ENCODE peak calls at places on chromosomes 2 and 18, in seven cellular contexts. X is AG04450; L is testis; B is fibroblast of lung; W is heart right ventricle; C is naive thymus-derived CD4-positive, alpha-beta T cell; R is Peyer's patch. H is an unnamed sample.

GRCh38 chr18:78352905-78353304 is 626.7 kb upstream of the SALL3 start:
- DNase-seq in X (no peak), L (no peak), B (no peak), W (no peak), C (no peak), R (no peak), H (no peak)

GRCh38 chr2:31286961-31287550 is 53.1 kb downstream of the EHD3 start:
- DNase-seq in X (no peak), L (no peak), B (no peak), W (no peak), C (no peak), R (no peak), H (no peak)

GRCh38 chr2:42089340-42089925 is 41.6 kb downstream of the PKDCC start:
- DNase-seq in X (no peak), L (peak), B (peak), W (peak), C (peak), R (no peak), H (no peak)

GRCh38 chr18:57434177-57434535 is 1.0 kb upstream of the ONECUT2 start:
- DNase-seq in X (no peak), L (no peak), B (no peak), W (no peak), C (no peak), R (peak), H (no peak)

GRCh38 chr2:217282531-217282930 is 422.7 kb upstream of the TNP1 start:
- DNase-seq in X (no peak), L (no peak), B (no peak), W (no peak), C (no peak), R (no peak), H (no peak)

GRCh38 chr2:220887271-220887870 is 684.7 kb downstream of the EPHA4 start:
- DNase-seq in X (no peak), L (no peak), B (no peak), W (no peak), C (no peak), R (no peak), H (no peak)

GRCh38 chr18:68417826-68418225 is 297.1 kb downstream of the TMX3 start:
- DNase-seq in X (no peak), L (no peak), B (peak), W (no peak), C (no peak), R (no peak), H (no peak)

GRCh38 chr2:7031424-7032245 is 114.4 kb downstream of the RNF144A start:
- DNase-seq in X (no peak), L (no peak), B (no peak), W (no peak), C (peak), R (peak), H (peak)

GRCh38 chr18:56532176-56532840 is 106.1 kb downstream of the TXNL1 start:
- DNase-seq in X (no peak), L (no peak), B (no peak), W (no peak), C (no peak), R (no peak), H (no peak)

GRCh38 chr2:190379249-190379964 is 28.7 kb upstream of the MFSD6 start:
- DNase-seq in X (no peak), L (no peak), B (peak), W (no peak), C (no peak), R (no peak), H (no peak)

GRCh38 chr18:22682720-22683119 is 250.4 kb upstream of the RBBP8 start:
- DNase-seq in X (no peak), L (no peak), B (no peak), W (no peak), C (no peak), R (no peak), H (no peak)

GRCh38 chr2:191114403-191114886 is 36.3 kb downstream of the STAT4 start:
- DNase-seq in X (no peak), L (no peak), B (peak), W (no peak), C (peak), R (no peak), H (no peak)

GRCh38 chr2:241217320-241218031 is 29.0 kb downstream of the ANO7 start:
- DNase-seq in X (no peak), L (peak), B (peak), W (peak), C (peak), R (peak), H (peak)

GRCh38 chr18:8979258-8979988 is 123.1 kb upstream of the NDUFV2 start:
- DNase-seq in X (no peak), L (no peak), B (no peak), W (no peak), C (no peak), R (no peak), H (no peak)

GRCh38 chr2:147420517-147420916 is 424.3 kb upstream of the ACVR2A start:
- DNase-seq in X (no peak), L (peak), B (no peak), W (no peak), C (no peak), R (no peak), H (no peak)

GRCh38 chr2:199955007-199955338 is 318 bp downstream of the TYW5 start:
- DNase-seq in X (no peak), L (no peak), B (no peak), W (no peak), C (no peak), R (no peak), H (no peak)

GRCh38 chr2:181143790-181144300 is 163.4 kb downstream of the UBE2E3 start:
- DNase-seq in X (no peak), L (no peak), B (no peak), W (no peak), C (peak), R (no peak), H (no peak)

GRCh38 chr2:172431428-172431827 is 4.0 kb downstream of the ITGA6 start:
- DNase-seq in X (no peak), L (no peak), B (no peak), W (peak), C (no peak), R (no peak), H (no peak)

GRCh38 chr2:162153608-162154224 is 1.7 kb upstream of the GCG start:
- DNase-seq in X (no peak), L (peak), B (peak), W (no peak), C (peak), R (no peak), H (no peak)

GRCh38 chr2:204452464-204453023 is 92.7 kb upstream of the PARD3B start:
- DNase-seq in X (peak), L (no peak), B (peak), W (no peak), C (no peak), R (no peak), H (no peak)

GRCh38 chr2:121974919-121975654 is 219.6 kb downstream of the TSN start:
- DNase-seq in X (peak), L (peak), B (peak), W (peak), C (peak), R (no peak), H (peak)

GRCh38 chr2:230403746-230404145 is 12.3 kb upstream of the SP100 start:
- DNase-seq in X (no peak), L (no peak), B (no peak), W (no peak), C (no peak), R (no peak), H (no peak)

GRCh38 chr2:6103949-6104348 is 411.8 kb downstream of the SOX11 start:
- DNase-seq in X (no peak), L (peak), B (no peak), W (no peak), C (no peak), R (no peak), H (no peak)

GRCh38 chr2:165745916-165746315 is 48.1 kb downstream of the GALNT3 start:
- DNase-seq in X (no peak), L (no peak), B (peak), W (no peak), C (no peak), R (no peak), H (peak)

GRCh38 chr2:169439900-169440299 is 39.4 kb upstream of the BBS5 start:
- DNase-seq in X (no peak), L (no peak), B (no peak), W (no peak), C (no peak), R (no peak), H (no peak)

GRCh38 chr2:80392446-80392845 is 87.9 kb upstream of the LRRTM1 start:
- DNase-seq in X (no peak), L (no peak), B (no peak), W (no peak), C (no peak), R (no peak), H (no peak)

GRCh38 chr2:223649941-223650530 is 47.9 kb upstream of the SCG2 start:
- DNase-seq in X (no peak), L (no peak), B (no peak), W (no peak), C (no peak), R (no peak), H (no peak)

GRCh38 chr2:38598991-38599295 is 3.8 kb downstream of the HNRNPLL start:
- DNase-seq in X (no peak), L (no peak), B (peak), W (no peak), C (no peak), R (no peak), H (no peak)

GRCh38 chr2:54310961-54311360 is 54.9 kb upstream of the TSPYL6 start:
- DNase-seq in X (no peak), L (no peak), B (no peak), W (no peak), C (no peak), R (no peak), H (no peak)

GRCh38 chr2:23484767-23485166 is 99.8 kb downstream of the KLHL29 start:
- DNase-seq in X (no peak), L (no peak), B (no peak), W (no peak), C (no peak), R (peak), H (no peak)

GRCh38 chr18:44802508-44802907 is 121.8 kb downstream of the SETBP1 start:
- DNase-seq in X (no peak), L (no peak), B (peak), W (no peak), C (no peak), R (no peak), H (no peak)

GRCh38 chr2:165952600-165953210 is 871 bp downstream of the TTC21B start:
- DNase-seq in X (no peak), L (no peak), B (peak), W (no peak), C (no peak), R (no peak), H (no peak)

GRCh38 chr2:36352711-36353110 is 2.9 kb upstream of the CRIM1 start:
- DNase-seq in X (no peak), L (no peak), B (no peak), W (no peak), C (no peak), R (no peak), H (no peak)

GRCh38 chr2:167212054-167212648 is 323.9 kb downstream of the XIRP2 start:
- DNase-seq in X (no peak), L (peak), B (peak), W (no peak), C (peak), R (no peak), H (no peak)

GRCh38 chr2:8889978-8890377 is 52.6 kb upstream of the KIDINS220 start:
- DNase-seq in X (no peak), L (no peak), B (no peak), W (no peak), C (no peak), R (no peak), H (no peak)

GRCh38 chr2:37669500-37669899 is 1.9 kb downstream of the CDC42EP3 start:
- DNase-seq in X (no peak), L (no peak), B (no peak), W (no peak), C (no peak), R (no peak), H (no peak)

DNA sequence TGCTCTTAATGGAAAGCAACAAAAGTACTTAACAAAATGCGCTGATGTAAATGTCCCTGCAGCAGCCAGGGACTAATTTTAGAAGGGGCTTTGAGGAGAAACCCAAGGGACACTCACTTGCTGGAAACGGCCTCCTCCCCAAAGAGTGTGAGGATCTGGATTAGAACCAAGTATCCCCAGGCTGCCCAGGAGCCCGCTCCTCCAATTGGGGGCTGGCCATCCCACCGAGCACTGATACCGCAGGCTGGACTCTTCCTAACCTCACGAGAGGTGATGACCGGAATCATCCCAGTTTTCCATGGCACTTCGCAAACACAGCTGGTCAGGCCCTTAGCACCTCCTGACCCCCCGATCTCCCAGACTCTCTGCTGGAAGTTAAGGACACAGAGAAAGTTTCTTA is 87.6 kb downstream of the HDAC4 start:
- DNase-seq in X (no peak), L (peak), B (no peak), W (no peak), C (no peak), R (no peak), H (no peak)
- H3K27ac ChIP-seq in X (no peak), L (peak), B (no peak), W (peak), C (no peak), R (no peak), H (peak)

GRCh38 chr2:71926098-71926466 is 221.6 kb downstream of the CYP26B1 start:
- DNase-seq in X (no peak), L (no peak), B (no peak), W (no peak), C (no peak), R (peak), H (no peak)

GRCh38 chr2:71923143-71923525 is 224.5 kb downstream of the CYP26B1 start:
- DNase-seq in X (no peak), L (no peak), B (no peak), W (no peak), C (no peak), R (no peak), H (no peak)

GRCh38 chr2:71923887-71924533 is 223.7 kb downstream of the CYP26B1 start:
- DNase-seq in X (peak), L (peak), B (peak), W (no peak), C (peak), R (peak), H (peak)

GRCh38 chr2:71926860-71927756 is 220.6 kb downstream of the CYP26B1 start:
- DNase-seq in X (no peak), L (no peak), B (no peak), W (no peak), C (no peak), R (peak), H (no peak)

GRCh38 chr2:71925268-71926097 is 222.2 kb downstream of the CYP26B1 start:
- DNase-seq in X (no peak), L (peak), B (no peak), W (no peak), C (no peak), R (peak), H (no peak)
- H3K27ac ChIP-seq in X (no peak), L (no peak), B (no peak), W (no peak), C (no peak), R (no peak), H (no peak)

DNA sequence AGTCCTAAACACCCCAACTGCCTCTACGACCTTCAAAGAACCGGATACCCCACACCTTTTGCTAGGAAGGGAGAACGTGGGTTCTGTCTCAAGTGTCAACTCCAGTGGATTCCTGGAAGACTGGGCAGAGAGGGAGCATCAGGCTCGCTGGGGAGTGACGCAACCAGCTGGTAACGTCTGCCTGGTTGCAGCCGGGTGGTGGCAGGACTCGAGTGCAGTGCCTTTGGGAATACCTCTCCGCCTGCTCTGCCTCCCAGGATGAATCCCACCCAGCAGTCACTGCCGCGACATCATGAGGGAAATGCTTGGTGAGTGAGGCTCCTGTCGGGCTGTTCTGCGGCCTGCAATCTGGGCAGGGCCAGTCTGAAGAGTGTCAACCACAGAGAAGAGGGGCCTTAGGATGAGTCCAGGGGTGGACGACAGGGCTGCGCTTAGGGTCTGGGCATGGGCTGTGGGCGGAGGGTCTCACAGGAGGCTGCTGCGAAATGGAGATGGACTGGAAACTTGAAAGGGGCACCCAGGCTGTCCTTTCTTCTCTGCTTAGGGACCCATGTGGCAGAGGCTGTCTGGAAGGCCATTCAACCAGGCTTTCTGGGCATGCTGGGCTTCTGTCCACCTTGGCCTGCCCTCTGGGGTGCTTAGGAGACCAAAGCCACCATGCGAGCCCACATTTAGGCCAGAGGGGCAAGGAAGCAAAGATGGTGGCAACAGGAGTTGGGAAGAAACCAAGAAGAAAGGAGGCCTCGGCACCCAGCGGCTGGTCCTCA is 12.9 kb downstream of the GPR17 start:
- DNase-seq in X (no peak), L (no peak), B (no peak), W (peak), C (no peak), R (peak), H (no peak)
- H3K27ac ChIP-seq in X (no peak), L (peak), B (no peak), W (peak), C (no peak), R (no peak), H (no peak)

GRCh38 chr2:174705321-174705720 is 59.0 kb downstream of the CHRNA1 start:
- DNase-seq in X (no peak), L (no peak), B (no peak), W (no peak), C (no peak), R (no peak), H (no peak)
- H3K27ac ChIP-seq in X (no peak), L (no peak), B (no peak), W (no peak), C (no peak), R (no peak), H (no peak)

DNA sequence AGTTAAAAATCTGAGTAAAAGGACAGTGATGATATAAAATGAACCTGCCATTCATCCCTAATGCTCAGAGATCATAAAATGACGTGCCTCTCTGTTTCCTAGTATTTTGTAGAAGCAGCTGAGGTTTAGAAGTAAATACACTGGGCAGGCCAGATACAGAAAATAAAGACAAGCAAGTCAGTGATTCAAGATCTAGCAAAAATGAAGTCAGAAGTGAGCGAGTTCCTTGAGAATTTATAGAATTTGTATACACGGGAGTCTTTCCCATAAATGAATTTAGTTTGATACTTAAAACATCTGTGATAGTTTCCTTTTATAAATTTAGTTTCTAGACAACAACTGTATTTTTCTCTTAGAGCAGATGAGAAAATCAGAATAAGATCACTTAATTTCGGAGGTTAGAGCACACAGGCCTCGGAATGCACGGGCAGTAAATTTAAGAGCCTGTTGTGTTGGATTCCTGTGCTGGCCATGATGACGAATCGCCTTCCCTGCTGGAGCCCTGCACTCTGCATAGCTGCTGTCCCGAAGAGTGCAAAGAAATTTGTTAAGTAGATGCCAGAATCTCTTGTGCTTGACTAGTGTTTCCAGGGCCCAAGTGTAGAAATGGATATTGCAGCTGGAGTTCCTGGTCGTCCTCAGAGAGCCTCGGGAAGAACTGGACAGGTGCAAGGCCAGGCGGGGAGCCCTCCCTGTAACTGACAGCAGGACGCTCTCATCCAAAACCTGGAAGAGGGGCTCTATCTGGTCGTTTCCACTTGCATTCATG is 83.7 kb upstream of the RBM44 start:
- DNase-seq in X (no peak), L (no peak), B (no peak), W (no peak), C (no peak), R (no peak), H (no peak)
- H3K27ac ChIP-seq in X (peak), L (no peak), B (peak), W (peak), C (peak), R (peak), H (no peak)

GRCh38 chr18:50839996-50840395 is 20.2 kb upstream of the MRO start:
- DNase-seq in X (no peak), L (no peak), B (no peak), W (no peak), C (no peak), R (no peak), H (no peak)

GRCh38 chr18:50839341-50839740 is 19.5 kb upstream of the MRO start:
- DNase-seq in X (no peak), L (no peak), B (no peak), W (no peak), C (no peak), R (no peak), H (no peak)

GRCh38 chr18:50830544-50830943 is 10.7 kb upstream of the MRO start:
- DNase-seq in X (no peak), L (no peak), B (no peak), W (no peak), C (no peak), R (no peak), H (no peak)

GRCh38 chr18:50832754-50833153 is 12.9 kb upstream of the MRO start:
- DNase-seq in X (no peak), L (no peak), B (no peak), W (no peak), C (no peak), R (no peak), H (no peak)

GRCh38 chr18:50836521-50836957 is 16.7 kb upstream of the MRO start:
- DNase-seq in X (no peak), L (no peak), B (peak), W (no peak), C (no peak), R (no peak), H (no peak)
- H3K27ac ChIP-seq in X (no peak), L (no peak), B (no peak), W (no peak), C (no peak), R (no peak), H (no peak)

GRCh38 chr2:108936076-108936867 is 52.7 kb downstream of the EDAR start:
- DNase-seq in X (no peak), L (no peak), B (no peak), W (no peak), C (no peak), R (peak), H (no peak)
- H3K27ac ChIP-seq in X (no peak), L (no peak), B (no peak), W (no peak), C (no peak), R (no peak), H (no peak)